ENCODE peak calls at places on chromosome 11, in ten cellular contexts. W is PC-9, M is cardiac muscle cell, T is left ventricle myocardium inferior, X is MM.1S, L is psoas muscle, P is choroid plexus epithelial cell, Q is fibroblast of villous mesenchyme, I is tibial artery, Z is thoracic aorta. B is an unnamed sample.

GRCh38 chr11:43833657-43834073 is 47.0 kb upstream of the ALKBH3 start:
- DNase-seq in M (peak), W (peak), L (no peak), I (no peak), P (peak), X (no peak), Z (no peak), Q (peak), T (no peak), B (no peak)

GRCh38 chr11:70504246-70505020 is 106.1 kb downstream of the CTTN start:
- DNase-seq in L (no peak), P (no peak), I (no peak), M (no peak), T (peak), X (no peak), Z (no peak), Q (no peak), W (no peak), B (peak)

GRCh38 chr11:94678236-94678635 is 89.9 kb upstream of the AMOTL1 start:
- DNase-seq in Q (peak), T (no peak), P (no peak), W (peak), M (peak), Z (no peak), I (no peak), X (no peak), L (no peak), B (no peak)

GRCh38 chr11:16215352-16215751 is 141.0 kb downstream of the SOX6 start:
- DNase-seq in X (no peak), P (no peak), Q (no peak), M (no peak), W (no peak), I (no peak), T (no peak), L (no peak), Z (no peak), B (no peak)

GRCh38 chr11:133269272-133269671 is 263.0 kb downstream of the OPCML start:
- DNase-seq in Z (no peak), L (no peak), X (peak), I (no peak), P (no peak), Q (no peak), W (no peak), M (no peak), T (no peak), B (no peak)

GRCh38 chr11:111632798-111633197 is 30.5 kb downstream of the SIK2 start:
- DNase-seq in W (no peak), X (no peak), T (no peak), Z (no peak), P (no peak), M (no peak), L (no peak), I (no peak), Q (no peak), B (no peak)

GRCh38 chr11:128532571-128533091 is 54.7 kb downstream of the ETS1 start:
- DNase-seq in P (no peak), W (no peak), L (no peak), I (no peak), X (no peak), Z (no peak), Q (no peak), M (no peak), T (no peak), B (no peak)

GRCh38 chr11:24651873-24652272 is 155.0 kb downstream of the LUZP2 start:
- DNase-seq in M (no peak), L (no peak), I (no peak), T (no peak), Q (no peak), P (no peak), W (no peak), Z (no peak), X (no peak), B (no peak)

GRCh38 chr11:86938203-86938899 is 16.8 kb downstream of the FZD4 start:
- DNase-seq in Q (no peak), I (no peak), Z (no peak), W (no peak), M (no peak), L (no peak), P (no peak), X (no peak), T (no peak), B (no peak)

GRCh38 chr11:37450613-37451012 is 852.6 kb upstream of the RAG2 start:
- DNase-seq in X (peak), Z (no peak), P (peak), L (no peak), I (no peak), M (peak), Q (no peak), W (no peak), T (no peak), B (no peak)

GRCh38 chr11:60910711-60911366 is 3.1 kb upstream of the TMEM109 start:
- DNase-seq in I (no peak), T (no peak), X (no peak), M (no peak), Z (no peak), P (no peak), W (no peak), Q (no peak), L (no peak), B (no peak)

GRCh38 chr11:95727630-95728029 is 62.0 kb downstream of the FAM76B start:
- DNase-seq in P (no peak), X (no peak), Z (no peak), I (no peak), M (no peak), L (no peak), T (no peak), W (no peak), Q (no peak), B (no peak)

GRCh38 chr11:111833524-111833923 is 37.9 kb downstream of the ALG9 start:
- DNase-seq in Q (peak), P (peak), L (no peak), Z (no peak), M (peak), I (no peak), X (no peak), W (no peak), T (no peak), B (no peak)

GRCh38 chr11:123137496-123138270 is 57.4 kb downstream of the CLMP start:
- DNase-seq in M (peak), W (no peak), P (peak), Z (peak), X (no peak), L (peak), I (peak), Q (peak), T (peak), B (peak)

GRCh38 chr11:96538104-96538503 is 148.3 kb downstream of the JRKL start:
- DNase-seq in W (no peak), P (no peak), L (no peak), I (no peak), Q (no peak), T (no peak), X (peak), Z (no peak), M (no peak), B (no peak)

GRCh38 chr11:17012712-17013547 is 1.3 kb downstream of the PLEKHA7 start:
- DNase-seq in I (peak), T (peak), L (peak), Z (no peak), X (no peak), W (peak), Q (peak), P (peak), M (peak), B (peak)

GRCh38 chr11:111819161-111820058 is 52.0 kb downstream of the ALG9 start:
- DNase-seq in Q (peak), M (peak), Z (no peak), P (peak), L (peak), I (peak), X (no peak), W (no peak), T (no peak), B (no peak)

GRCh38 chr11:35236667-35237003 is 97.7 kb downstream of the CD44 start:
- DNase-seq in W (no peak), Z (no peak), T (no peak), P (peak), X (no peak), Q (no peak), I (no peak), L (no peak), M (peak), B (no peak)

GRCh38 chr11:63916837-63917684 is at the start of gene RCOR2:
- DNase-seq in M (peak), T (peak), P (peak), I (peak), Q (peak), L (peak), X (peak), Z (no peak), W (peak), B (peak)

GRCh38 chr11:48028909-48029685 is 48.7 kb downstream of the PTPRJ start:
- DNase-seq in X (no peak), Z (no peak), L (no peak), I (no peak), W (peak), P (peak), Q (peak), M (no peak), T (no peak), B (no peak)

GRCh38 chr11:131710511-131710910 is 340.1 kb downstream of the NTM start:
- DNase-seq in W (no peak), X (no peak), Q (no peak), L (no peak), P (no peak), T (no peak), I (no peak), M (no peak), Z (no peak), B (no peak)

GRCh38 chr11:61890536-61891330 is 612 bp downstream of the FADS3 start:
- DNase-seq in Z (peak), Q (peak), M (peak), T (peak), L (peak), I (peak), P (peak), W (peak), X (no peak), B (peak)

GRCh38 chr11:34602245-34602644 is 18.6 kb upstream of the EHF start:
- DNase-seq in P (no peak), L (no peak), Z (no peak), M (no peak), W (no peak), X (no peak), I (no peak), Q (no peak), T (no peak), B (no peak)

GRCh38 chr11:75264356-75264755 is 23.8 kb downstream of the TPBGL start:
- DNase-seq in X (no peak), W (no peak), Z (no peak), I (no peak), M (no peak), T (no peak), P (no peak), L (no peak), Q (no peak), B (peak)

GRCh38 chr11:45805305-45806071 is 539 bp downstream of the SLC35C1 start:
- DNase-seq in M (peak), P (peak), Z (no peak), W (peak), X (no peak), L (peak), I (peak), T (peak), Q (peak), B (peak)

GRCh38 chr11:94652735-94653284 is 85.6 kb downstream of the PIWIL4 start:
- DNase-seq in T (no peak), Z (no peak), L (no peak), I (no peak), W (no peak), X (no peak), M (no peak), Q (no peak), P (no peak), B (no peak)

GRCh38 chr11:126834149-126834548 is 166.4 kb downstream of the KIRREL3 start:
- DNase-seq in T (no peak), M (peak), X (no peak), Q (peak), P (no peak), L (no peak), W (no peak), Z (no peak), I (no peak), B (no peak)

GRCh38 chr11:44633641-44634040 is 68.2 kb downstream of the CD82 start:
- DNase-seq in Z (no peak), Q (no peak), L (no peak), X (no peak), M (no peak), W (no peak), I (no peak), T (no peak), P (no peak), B (no peak)

GRCh38 chr11:28343304-28344233 is 235.4 kb downstream of the METTL15 start:
- DNase-seq in L (no peak), P (peak), M (peak), I (no peak), X (no peak), Q (peak), Z (no peak), W (peak), T (no peak), B (no peak)

GRCh38 chr11:27025957-27026356 is 14.7 kb upstream of the BBOX1 start:
- DNase-seq in Z (no peak), M (no peak), P (no peak), X (no peak), I (no peak), W (no peak), Q (no peak), L (no peak), T (no peak), B (no peak)

GRCh38 chr11:27028653-27029052 is 12.0 kb upstream of the BBOX1 start:
- DNase-seq in Q (peak), X (no peak), M (peak), T (no peak), L (no peak), I (no peak), P (no peak), Z (no peak), W (no peak), B (no peak)

GRCh38 chr11:27024865-27025264 is 15.8 kb upstream of the BBOX1 start:
- DNase-seq in I (no peak), Z (no peak), Q (no peak), X (no peak), T (no peak), L (no peak), M (no peak), W (no peak), P (no peak), B (no peak)

GRCh38 chr11:27022659-27023251 is 17.9 kb upstream of the BBOX1 start:
- DNase-seq in I (no peak), M (no peak), T (no peak), Q (peak), Z (no peak), X (no peak), L (no peak), W (no peak), P (no peak), B (no peak)

GRCh38 chr11:27025312-27025955 is 15.2 kb upstream of the BBOX1 start:
- DNase-seq in Z (no peak), X (no peak), I (no peak), P (no peak), L (no peak), T (no peak), M (no peak), Q (no peak), W (no peak), B (no peak)
- H3K4me3 ChIP-seq in Z (no peak), X (no peak), I (no peak), P (no peak), L (no peak), T (no peak), M (no peak), Q (no peak), W (no peak), B (no peak)

DNA sequence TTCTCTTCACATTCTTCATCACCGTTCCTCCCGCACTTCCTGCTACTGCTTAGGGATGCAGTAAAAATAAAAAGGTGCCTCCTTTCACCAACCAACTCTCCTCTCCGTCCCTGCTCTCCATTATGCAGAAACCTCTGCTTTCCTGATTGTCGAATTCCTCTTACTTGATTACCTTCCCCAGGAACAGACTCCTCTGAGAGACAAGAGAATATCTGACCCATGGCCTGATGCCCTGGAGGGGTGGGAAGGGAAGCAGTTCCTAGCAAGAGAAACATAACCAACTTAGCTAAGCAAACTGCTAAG is 80.9 kb downstream of the TRIM29 start:
- DNase-seq in P (no peak), Z (no peak), L (no peak), W (no peak), T (no peak), I (no peak), Q (no peak), X (no peak), M (no peak), B (no peak)
- TF ChIP-seq CTCF in P (no peak), Z (no peak), L (no peak), W (no peak), T (no peak), I (no peak), Q (no peak), X (no peak), M (no peak), B (no peak)

GRCh38 chr11:67288198-67288451 is 978 bp upstream of the ANKRD13D start:
- DNase-seq in Q (no peak), P (no peak), W (no peak), T (no peak), X (no peak), I (no peak), L (no peak), Z (no peak), M (no peak), B (no peak)
- H3K4me3 ChIP-seq in Q (peak), P (peak), W (peak), T (peak), X (peak), I (peak), L (peak), Z (peak), M (peak), B (peak)

GRCh38 chr11:71563401-71563800 is 2.0 kb upstream of the KRTAP5-10 start:
- DNase-seq in L (no peak), Z (no peak), X (peak), T (no peak), I (no peak), Q (peak), P (peak), W (no peak), M (peak), B (no peak)
- TF ChIP-seq CTCF in L (peak), Z (no peak), X (peak), T (peak), I (no peak), Q (peak), P (peak), W (peak), M (peak), B (peak)